ENCODE peak calls at places on chromosomes 16 and 17, in nine cellular contexts. T is PC-3, M is hepatocyte, R is fibroblast of lung, E is IMR-90, X is PC-9, W is keratinocyte, K is mammary epithelial cell, P is GM12878. S is an unnamed sample.

GRCh38 chr16:28935924-28936783 is 4.4 kb downstream of the CD19 start:
- DNase-seq in T (peak; percentile 29), M (peak; percentile 55), R (peak; percentile 51), E (peak; percentile 42), X (peak; percentile 72), W (peak; percentile 32), K (peak; percentile 38), P (no peak), S (peak; percentile 96)

GRCh38 chr17:6843241-6843890 is 11.8 kb upstream of the TEKT1 start:
- DNase-seq in T (peak; percentile 78), M (peak; percentile 72), R (peak; percentile 29), E (peak; percentile 52), X (peak; percentile 49), W (no peak), K (peak; percentile 42), P (no peak), S (no peak)

GRCh38 chr17:56593741-56594527 is 435 bp downstream of the NOG start:
- DNase-seq in T (peak; percentile 79), M (peak; percentile 64), R (peak; percentile 80), E (peak; percentile 71), X (peak; percentile 66), W (no peak), K (peak; percentile 79), P (no peak), S (peak; percentile 97)

GRCh38 chr16:21684199-21684598 is 20.4 kb downstream of the OTOA start:
- DNase-seq in T (no peak), M (no peak), R (no peak), E (no peak), X (no peak), W (no peak), K (no peak), P (no peak), S (no peak)

GRCh38 chr16:3004781-3005284 is 7.9 kb upstream of the CLDN9 start:
- DNase-seq in T (peak; percentile 38), M (peak; percentile 59), R (no peak), E (no peak), X (peak; percentile 74), W (no peak), K (no peak), P (no peak), S (no peak)

GRCh38 chr16:27326738-27327585 is 13.2 kb downstream of the IL4R start:
- DNase-seq in T (peak; percentile 88), M (peak; percentile 88), R (peak; percentile 94), E (peak; percentile 97), X (peak; percentile 99), W (peak; percentile 44), K (peak; percentile 96), P (no peak), S (peak; percentile 98)

GRCh38 chr17:6756425-6757012 is 673 bp downstream of the XAF1 start:
- DNase-seq in T (no peak), M (no peak), R (no peak), E (no peak), X (no peak), W (no peak), K (no peak), P (no peak), S (no peak)

GRCh38 chr17:42460371-42460770 is 1.7 kb downstream of the ATP6V0A1 start:
- DNase-seq in T (no peak), M (no peak), R (no peak), E (no peak), X (peak; percentile 52), W (no peak), K (no peak), P (no peak), S (peak; percentile 25)

GRCh38 chr16:27191352-27191924 is 11.9 kb upstream of the KDM8 start:
- DNase-seq in T (no peak), M (no peak), R (no peak), E (no peak), X (no peak), W (no peak), K (no peak), P (no peak), S (no peak)

GRCh38 chr17:39791296-39791992 is 53.7 kb downstream of the GRB7 start:
- DNase-seq in T (no peak), M (no peak), R (no peak), E (no peak), X (no peak), W (no peak), K (no peak), P (no peak), S (no peak)

GRCh38 chr17:247767-248166 is 66.3 kb upstream of the DOC2B start:
- DNase-seq in T (no peak), M (no peak), R (no peak), E (no peak), X (no peak), W (no peak), K (no peak), P (no peak), S (no peak)

DNA sequence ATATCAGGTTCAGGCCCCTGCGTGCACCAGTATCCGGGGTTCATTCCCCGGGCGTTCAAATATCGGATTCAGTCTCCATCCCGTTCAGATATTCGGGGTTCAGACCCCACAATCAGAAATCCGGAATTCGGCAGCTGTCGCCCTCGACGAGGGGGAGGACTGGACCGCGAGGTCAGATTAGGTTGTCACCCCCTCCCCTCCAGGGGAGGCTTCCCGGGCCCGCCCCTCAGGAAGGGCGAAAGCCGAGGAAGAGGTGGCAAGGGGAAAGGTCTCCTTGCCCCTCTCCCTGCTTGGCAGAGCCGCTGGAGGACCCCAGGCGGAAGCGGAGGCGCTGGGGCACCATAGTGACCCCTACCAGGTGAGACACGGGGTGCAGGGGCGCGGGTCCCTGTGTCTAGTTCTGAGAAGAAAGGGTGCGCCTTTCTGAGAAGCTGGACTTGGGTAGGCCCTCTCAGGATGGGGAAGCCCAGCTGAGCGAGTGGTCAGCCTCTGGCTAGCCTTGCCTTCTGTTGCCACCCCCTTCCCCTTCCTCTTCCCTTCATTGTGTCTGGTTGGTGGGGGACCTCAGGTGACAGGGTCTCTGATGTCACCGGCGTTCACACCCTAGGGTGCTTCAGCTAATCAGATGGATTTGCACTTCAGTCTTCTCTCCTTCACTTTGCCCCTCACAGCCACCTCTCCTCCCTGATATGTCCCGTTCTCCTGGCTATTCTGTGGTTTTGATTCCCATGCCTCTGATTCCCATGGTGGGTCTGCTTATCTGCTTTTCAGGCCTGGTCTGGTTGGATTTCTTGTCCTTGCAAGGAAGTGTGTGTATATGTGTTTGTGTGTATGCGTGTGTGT is 844 bp downstream of the TAOK2 start:
- DNase-seq in T (peak; percentile 4), M (peak; percentile 27), R (peak; percentile 23), E (peak; percentile 12), X (no peak), W (no peak), K (no peak), P (no peak), S (peak; percentile 84)
- TF ChIP-seq CTCF in T (no peak), M (no peak), R (no peak), E (no peak), X (no peak), W (no peak), K (no peak), P (no peak), S (no peak)

DNA sequence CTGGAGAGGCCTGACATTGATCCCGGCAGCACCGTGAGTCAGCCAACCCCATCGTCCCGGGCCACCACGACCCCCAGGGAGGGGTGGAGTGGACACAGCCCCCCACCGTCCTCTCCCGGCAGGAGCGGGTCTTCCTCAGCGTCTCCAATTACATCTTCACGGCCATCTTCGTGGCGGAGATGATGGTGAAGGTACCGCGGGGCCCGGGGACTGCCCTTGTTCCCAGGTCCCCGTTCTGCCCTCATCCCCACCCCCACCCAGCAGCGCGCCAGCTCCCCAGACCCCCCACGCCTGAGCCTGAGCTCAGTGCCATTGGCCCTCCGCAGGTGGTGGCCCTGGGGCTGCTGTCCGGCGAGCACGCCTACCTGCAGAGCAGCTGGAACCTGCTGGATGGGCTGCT is 14.6 kb downstream of the TPSG1 start:
- DNase-seq in T (no peak), M (no peak), R (no peak), E (no peak), X (no peak), W (no peak), K (no peak), P (no peak), S (no peak)
- H3K36me3 ChIP-seq in T (no peaks in the 10 kb centered on the region), M (no peaks in the 10 kb centered on the region), R (no peaks in the 10 kb centered on the region), E (peaks cover 2% of the 10 kb centered on the region), X (no peaks in the 10 kb centered on the region), W (no peaks in the 10 kb centered on the region), K (no peaks in the 10 kb centered on the region), P (no peaks in the 10 kb centered on the region), S (no peaks in the 10 kb centered on the region)

GRCh38 chr17:63966646-63967265 is 6.0 kb downstream of the SCN4A start:
- DNase-seq in T (no peak), M (no peak), R (no peak), E (no peak), X (no peak), W (no peak), K (no peak), P (peak; percentile 60), S (no peak)
- H4K20me1 ChIP-seq in T (no peaks in the 10 kb centered on the region), M (no peaks in the 10 kb centered on the region), R (no peaks in the 10 kb centered on the region), E (no peaks in the 10 kb centered on the region), X (no peaks in the 10 kb centered on the region), W (no peaks in the 10 kb centered on the region), K (no peaks in the 10 kb centered on the region), P (no peaks in the 10 kb centered on the region), S (no peaks in the 10 kb centered on the region)

GRCh38 chr17:36014946-36015345 is 2.8 kb downstream of the CCL23 start:
- DNase-seq in T (no peak), M (no peak), R (no peak), E (no peak), X (no peak), W (no peak), K (no peak), P (no peak), S (no peak)
- TF ChIP-seq CTCF in T (no peak), M (no peak), R (no peak), E (no peak), X (no peak), W (no peak), K (no peak), P (no peak), S (no peak)

GRCh38 chr17:48067245-48067644 is 19.1 kb downstream of the NFE2L1 start:
- DNase-seq in T (no peak), M (no peak), R (no peak), E (no peak), X (no peak), W (no peak), K (no peak), P (no peak), S (no peak)
- H3K36me3 ChIP-seq in T (peaks cover 67% of the 10 kb centered on the region), M (no peaks in the 10 kb centered on the region), R (peaks cover 5% of the 10 kb centered on the region), E (peaks cover 36% of the 10 kb centered on the region), X (peaks cover 17% of the 10 kb centered on the region), W (peaks cover 30% of the 10 kb centered on the region), K (peaks cover 24% of the 10 kb centered on the region), P (peaks cover 3% of the 10 kb centered on the region), S (peaks cover 46% of the 10 kb centered on the region)

GRCh38 chr17:48258317-48258716 is 150.8 kb downstream of the SNX11 start:
- DNase-seq in T (no peak), M (no peak), R (no peak), E (no peak), X (no peak), W (no peak), K (no peak), P (no peak), S (no peak)
- H4K20me1 ChIP-seq in T (no peaks in the 10 kb centered on the region), M (no peaks in the 10 kb centered on the region), R (no peaks in the 10 kb centered on the region), E (no peaks in the 10 kb centered on the region), X (no peaks in the 10 kb centered on the region), W (no peaks in the 10 kb centered on the region), K (no peaks in the 10 kb centered on the region), P (no peaks in the 10 kb centered on the region), S (no peaks in the 10 kb centered on the region)